ENCODE peak calls at places on chromosomes 1 and 21, in seven cellular contexts. H is skeletal muscle cell; P is GM23248; G is WTC11; U is activated T-helper 1 cell treated with anti-CD3 and anti-CD28 coated beads, Interleukin-12 subunit alpha, Interleukin-12 subunit beta, Interleukin-2, Interleukin-4 antibody, amounts not matched to agents 30 ng/mL and 10 ng/mL and 1 ng/mL, durations not matched to agents 14 hours and 24 hours and 36 hours; E is OCI-LY7; T is dermis blood vessel endothelial cell. V is an unnamed sample.

GRCh38 chr1:192053661-192054060 is 104.6 kb upstream of the RGS18 start:
- DNase-seq in H (peak; percentile 9), P (no peak), G (no peak), U (no peak), E (no peak), T (no peak), V (no peak)

GRCh38 chr1:30699762-30700161 is 23.6 kb downstream of the MATN1 start:
- DNase-seq in H (no peak), P (no peak), G (no peak), U (no peak), E (no peak), T (no peak), V (no peak)

GRCh38 chr21:45613396-45613795 is 30.1 kb upstream of the PCBP3 start:
- DNase-seq in H (no peak), P (no peak), G (peak; percentile 4), U (no peak), E (no peak), T (no peak), V (no peak)

GRCh38 chr21:34771512-34772028 is 102.8 kb downstream of the CLIC6 start:
- DNase-seq in H (peak; percentile 73), P (peak; percentile 76), G (no peak), U (no peak), E (no peak), T (peak; percentile 17), V (peak; percentile 65)

GRCh38 chr1:149888999-149889289 is 10.4 kb upstream of the BOLA1 start:
- DNase-seq in H (no peak), P (peak; percentile 80), G (no peak), U (no peak), E (no peak), T (no peak), V (peak; percentile 60)

GRCh38 chr1:69511426-69512192 is 56.1 kb upstream of the LRRC7 start:
- DNase-seq in H (no peak), P (peak; percentile 30), G (no peak), U (no peak), E (no peak), T (no peak), V (no peak)

GRCh38 chr1:155184835-155185782 is 11.5 kb downstream of the TRIM46 start:
- DNase-seq in H (no peak), P (no peak), G (no peak), U (no peak), E (peak; percentile 77), T (peak; percentile 27), V (no peak)

GRCh38 chr1:202578001-202578500 is 132.2 kb downstream of the SYT2 start:
- DNase-seq in H (no peak), P (no peak), G (no peak), U (no peak), E (no peak), T (no peak), V (no peak)

GRCh38 chr1:40595623-40596022 is 64.2 kb downstream of the ZNF684 start:
- DNase-seq in H (no peak), P (no peak), G (no peak), U (no peak), E (peak; percentile 16), T (peak; percentile 17), V (no peak)

GRCh38 chr21:42844411-42845113 is 34.8 kb downstream of the WDR4 start:
- DNase-seq in H (no peak), P (no peak), G (peak; percentile 9), U (no peak), E (no peak), T (no peak), V (no peak)

GRCh38 chr1:167515893-167516321 is 2.4 kb downstream of the CD247 start:
- DNase-seq in H (no peak), P (no peak), G (no peak), U (no peak), E (no peak), T (no peak), V (no peak)